ENCODE peak calls at places on chromosomes 1 and 21, in five cellular contexts. E is CD8-positive, alpha-beta memory T cell; B is ovary; R is tibial nerve; K is SJSA1. Q is an unnamed sample.

GRCh38 chr21:34639882-34640788 is 25.2 kb upstream of the RCAN1 start:
- DNase-seq in E (no peak), B (no peak), R (no peak), K (peak; percentile 46), Q (no peak)

GRCh38 chr1:247079141-247079874 is 697 bp upstream of the ZNF670 start:
- DNase-seq in E (no peak), B (no peak), R (no peak), K (no peak), Q (no peak)

GRCh38 chr1:40750326-40750975 is 33.1 kb upstream of the KCNQ4 start:
- DNase-seq in E (no peak), B (no peak), R (no peak), K (peak; percentile 79), Q (no peak)

GRCh38 chr1:238991730-238992490 is 394.5 kb upstream of the CHRM3 start:
- DNase-seq in E (no peak), B (no peak), R (no peak), K (no peak), Q (no peak)

GRCh38 chr1:112769611-112770010 is 54.5 kb upstream of the PPM1J start:
- DNase-seq in E (no peak), B (no peak), R (no peak), K (no peak), Q (no peak)

GRCh38 chr1:85628791-85629531 is 48.4 kb downstream of the CCN1 start:
- DNase-seq in E (no peak), B (no peak), R (no peak), K (peak; percentile 96), Q (no peak)

GRCh38 chr1:236163460-236164153 is 21.3 kb downstream of the GPR137B start:
- DNase-seq in E (peak; percentile 21), B (no peak), R (no peak), K (no peak), Q (no peak)

GRCh38 chr1:88890790-88891317 is 513 bp downstream of the GTF2B start:
- DNase-seq in E (peak; percentile 36), B (peak; percentile 33), R (no peak), K (no peak), Q (no peak)

GRCh38 chr1:63512584-63512983 is 10.4 kb downstream of the ITGB3BP start:
- DNase-seq in E (no peak), B (no peak), R (no peak), K (no peak), Q (no peak)

GRCh38 chr1:26357121-26357602 is 3.2 kb upstream of the CRYBG2 start:
- DNase-seq in E (no peak), B (no peak), R (no peak), K (no peak), Q (peak; percentile 89)

GRCh38 chr1:202107801-202108731 is 14.7 kb upstream of the GPR37L1 start:
- DNase-seq in E (no peak), B (no peak), R (no peak), K (no peak), Q (no peak)

GRCh38 chr21:43598416-43599120 is 60.7 kb downstream of the HSF2BP start:
- DNase-seq in E (no peak), B (no peak), R (no peak), K (peak; percentile 61), Q (no peak)

GRCh38 chr1:6163191-6163972 is 16.7 kb downstream of the CHD5 start:
- DNase-seq in E (no peak), B (no peak), R (no peak), K (no peak), Q (no peak)

GRCh38 chr21:44757731-44758130 is 43.9 kb downstream of the UBE2G2 start:
- DNase-seq in E (no peak), B (no peak), R (no peak), K (no peak), Q (peak; percentile 27)

GRCh38 chr1:52856026-52856425 is 13.5 kb downstream of the ZYG11A start:
- DNase-seq in E (no peak), B (no peak), R (no peak), K (no peak), Q (no peak)

GRCh38 chr1:84121360-84121759 is 22.7 kb upstream of the PRKACB start:
- DNase-seq in E (no peak), B (no peak), R (no peak), K (no peak), Q (no peak)

GRCh38 chr21:25402134-25402957 is 204.9 kb downstream of the MRPL39 start:
- DNase-seq in E (no peak), B (no peak), R (no peak), K (no peak), Q (no peak)

GRCh38 chr1:31413405-31414005 is 492 bp downstream of the SERINC2 start:
- DNase-seq in E (no peak), B (peak; percentile 61), R (peak; percentile 37), K (peak; percentile 74), Q (peak; percentile 84)

GRCh38 chr1:9235123-9235513 is 544 bp downstream of the H6PD start:
- DNase-seq in E (no peak), B (no peak), R (no peak), K (peak; percentile 64), Q (no peak)

GRCh38 chr1:5651027-5651410 is 341.2 kb downstream of the NPHP4 start:
- DNase-seq in E (no peak), B (no peak), R (no peak), K (no peak), Q (no peak)

GRCh38 chr21:42939581-42940413 is 14.4 kb upstream of the ERVH48-1 start:
- DNase-seq in E (no peak), B (peak; percentile 82), R (peak; percentile 68), K (peak; percentile 49), Q (peak; percentile 73)

GRCh38 chr1:219938706-219939105 is 10.3 kb upstream of the SLC30A10 start:
- DNase-seq in E (no peak), B (no peak), R (no peak), K (no peak), Q (no peak)

GRCh38 chr1:171470726-171471125 is 14.6 kb upstream of the PRRC2C start:
- DNase-seq in E (no peak), B (no peak), R (no peak), K (no peak), Q (no peak)

GRCh38 chr1:182404764-182405163 is 4.3 kb upstream of the TEDDM1 start:
- DNase-seq in E (no peak), B (no peak), R (no peak), K (no peak), Q (no peak)

GRCh38 chr1:6131561-6131960 is 48.6 kb downstream of the CHD5 start:
- DNase-seq in E (no peak), B (no peak), R (no peak), K (no peak), Q (peak; percentile 26)

GRCh38 chr1:22196041-22196440 is 53.1 kb upstream of the WNT4 start:
- DNase-seq in E (no peak), B (no peak), R (no peak), K (no peak), Q (no peak)

GRCh38 chr1:107879338-107879737 is 85.6 kb downstream of the VAV3 start:
- DNase-seq in E (no peak), B (no peak), R (no peak), K (no peak), Q (no peak)

GRCh38 chr1:981955-982558 is at the start of gene PERM1:
- DNase-seq in E (no peak), B (no peak), R (no peak), K (no peak), Q (no peak)

GRCh38 chr21:44653656-44654575 is 543 bp downstream of the KRTAP12-4 start:
- DNase-seq in E (peak; percentile 87), B (no peak), R (no peak), K (no peak), Q (no peak)

GRCh38 chr1:203090667-203091320 is 5.0 kb upstream of the MYOG start:
- DNase-seq in E (no peak), B (no peak), R (no peak), K (no peak), Q (no peak)

GRCh38 chr21:24895885-24896734 is 711.2 kb downstream of the MRPL39 start:
- DNase-seq in E (no peak), B (peak; percentile 14), R (no peak), K (peak; percentile 21), Q (no peak)

GRCh38 chr1:64581786-64582185 is 111.9 kb downstream of the CACHD1 start:
- DNase-seq in E (no peak), B (no peak), R (no peak), K (no peak), Q (no peak)

GRCh38 chr1:65497276-65497830 is 76.9 kb downstream of the LEPR start:
- DNase-seq in E (no peak), B (no peak), R (no peak), K (peak; percentile 3), Q (no peak)

GRCh38 chr1:156742801-156743200 is 1.9 kb upstream of the MRPL24 start:
- DNase-seq in E (no peak), B (no peak), R (no peak), K (no peak), Q (no peak)

GRCh38 chr1:204294371-204294770 is 65.4 kb downstream of the PLEKHA6 start:
- DNase-seq in E (no peak), B (peak; percentile 61), R (peak; percentile 37), K (peak; percentile 87), Q (no peak)

DNA sequence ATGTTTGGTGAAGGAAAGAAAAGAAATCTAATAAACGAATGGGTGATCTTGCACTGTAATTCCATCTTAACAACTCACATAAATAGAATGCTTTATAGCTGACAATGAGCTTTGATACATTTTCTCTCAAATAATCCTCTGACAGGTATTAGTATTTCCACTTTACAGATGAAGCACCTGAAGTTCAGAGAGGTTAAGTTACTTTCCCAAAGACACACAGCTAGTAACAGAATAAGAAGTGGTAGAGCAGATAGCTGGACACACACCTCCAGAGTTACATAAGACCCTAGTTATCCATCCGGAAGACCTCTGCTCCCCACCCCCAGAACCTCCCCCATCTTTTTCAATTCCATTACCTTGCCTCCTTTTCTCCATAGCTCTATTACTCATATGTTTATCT is 213.3 kb upstream of the ZC3H12A start:
- DNase-seq in E (no peak), B (no peak), R (no peak), K (no peak), Q (no peak)
- H3K4me1 ChIP-seq in E (no peaks in the 10 kb centered on the region), B (no peaks in the 10 kb centered on the region), R (no peaks in the 10 kb centered on the region), K (no peaks in the 10 kb centered on the region), Q (no peaks in the 10 kb centered on the region)

GRCh38 chr1:221829327-221830011 is 87.6 kb upstream of the DUSP10 start:
- DNase-seq in E (peak; percentile 61), B (no peak), R (no peak), K (peak; percentile 89), Q (no peak)
- H3K4me1 ChIP-seq in E (peaks cover 27% of the 10 kb centered on the region), B (no peaks in the 10 kb centered on the region), R (no peaks in the 10 kb centered on the region), K (peaks cover 38% of the 10 kb centered on the region), Q (peaks cover 30% of the 10 kb centered on the region)

GRCh38 chr1:44803062-44803311 is 2.8 kb downstream of the PLK3 start:
- DNase-seq in E (no peak), B (no peak), R (no peak), K (no peak), Q (no peak)
- H3K4me1 ChIP-seq in E (peaks cover 48% of the 10 kb centered on the region), B (peaks cover 27% of the 10 kb centered on the region), R (peaks cover 46% of the 10 kb centered on the region), K (peaks cover 55% of the 10 kb centered on the region), Q (peaks cover 16% of the 10 kb centered on the region)

GRCh38 chr1:221919743-221920142 is 177.9 kb upstream of the DUSP10 start:
- DNase-seq in E (no peak), B (no peak), R (no peak), K (no peak), Q (no peak)
- H3K4me1 ChIP-seq in E (no peaks in the 10 kb centered on the region), B (no peaks in the 10 kb centered on the region), R (no peaks in the 10 kb centered on the region), K (no peaks in the 10 kb centered on the region), Q (no peaks in the 10 kb centered on the region)

GRCh38 chr1:109567823-109568222 is 19.4 kb downstream of the GNAI3 start:
- DNase-seq in E (no peak), B (no peak), R (no peak), K (no peak), Q (no peak)
- H3K4me1 ChIP-seq in E (peaks cover 18% of the 10 kb centered on the region), B (peaks cover 6% of the 10 kb centered on the region), R (peaks cover 10% of the 10 kb centered on the region), K (peaks cover 11% of the 10 kb centered on the region), Q (peaks cover 29% of the 10 kb centered on the region)

GRCh38 chr21:40788635-40789034 is 58.3 kb downstream of the DSCAM start:
- DNase-seq in E (no peak), B (no peak), R (no peak), K (no peak), Q (no peak)
- H3K4me1 ChIP-seq in E (no peaks in the 10 kb centered on the region), B (no peaks in the 10 kb centered on the region), R (no peaks in the 10 kb centered on the region), K (no peaks in the 10 kb centered on the region), Q (no peaks in the 10 kb centered on the region)

Q was measured in RWPE2.